ENCODE peak calls at places on chromosome 11, in ten cellular contexts. A, W, D, P, R, C, F, O, B and V are unnamed samples.

GRCh38 chr11:57277845-57278720 is 41.0 kb upstream of the APLNR start:
- DNase-seq in F (peak), W (peak), D (peak), O (peak), R (peak), C (peak), B (peak), P (peak), A (peak), V (peak)

GRCh38 chr11:71446942-71447688 is 1.1 kb downstream of the DHCR7 start:
- DNase-seq in W (no peak), C (peak), O (peak), F (peak), A (no peak), B (no peak), D (no peak), R (no peak), P (peak), V (peak)

GRCh38 chr11:106585061-106585460 is 433.2 kb downstream of the GUCY1A2 start:
- DNase-seq in A (no peak), W (no peak), B (no peak), O (no peak), R (no peak), C (peak), P (peak), D (no peak), F (peak), V (peak)

GRCh38 chr11:86706341-86707131 is 34.1 kb upstream of the ME3 start:
- DNase-seq in C (no peak), F (no peak), B (no peak), P (no peak), W (no peak), A (no peak), R (no peak), O (no peak), D (no peak), V (no peak)

GRCh38 chr11:31806944-31807790 is 4.0 kb downstream of the PAX6 start:
- DNase-seq in D (no peak), W (no peak), B (no peak), P (peak), R (no peak), O (no peak), A (no peak), F (no peak), C (no peak), V (no peak)

GRCh38 chr11:19426719-19427066 is 185.9 kb upstream of the E2F8 start:
- DNase-seq in F (peak), R (no peak), W (no peak), C (no peak), A (no peak), B (no peak), D (no peak), P (no peak), O (no peak), V (no peak)

GRCh38 chr11:4541071-4541470 is 3.9 kb upstream of the OR52M1 start:
- DNase-seq in F (no peak), C (no peak), D (no peak), O (no peak), P (no peak), B (no peak), R (no peak), W (no peak), A (no peak), V (no peak)

GRCh38 chr11:104891135-104891534 is 7.1 kb downstream of the CASP12 start:
- DNase-seq in C (peak), D (no peak), B (no peak), R (no peak), P (peak), W (no peak), A (no peak), O (no peak), F (peak), V (no peak)

GRCh38 chr11:103546236-103546635 is 437.0 kb downstream of the DYNC2H1 start:
- DNase-seq in O (no peak), B (no peak), W (no peak), F (peak), A (no peak), P (peak), C (peak), D (no peak), R (no peak), V (peak)

GRCh38 chr11:80144932-80145612 is 704.2 kb upstream of the TENM4 start:
- DNase-seq in W (no peak), F (no peak), D (no peak), P (no peak), C (no peak), O (no peak), A (no peak), B (no peak), R (no peak), V (no peak)

GRCh38 chr11:125165111-125165663 is 636 bp downstream of the PKNOX2 start:
- DNase-seq in A (peak), C (no peak), W (no peak), O (no peak), P (peak), D (peak), R (peak), B (peak), F (peak), V (peak)

GRCh38 chr11:134574425-134574824 is 162.4 kb upstream of the B3GAT1 start:
- DNase-seq in O (no peak), F (no peak), C (no peak), P (no peak), B (no peak), R (no peak), A (no peak), D (no peak), W (no peak), V (no peak)

GRCh38 chr11:36345535-36346141 is 49.5 kb downstream of the PRR5L start:
- DNase-seq in W (no peak), F (no peak), D (no peak), R (no peak), A (no peak), O (peak), B (no peak), P (no peak), C (no peak), V (no peak)
- H3K4me3 ChIP-seq in W (no peak), F (no peak), D (no peak), R (no peak), A (no peak), O (no peak), B (no peak), P (no peak), C (no peak), V (no peak)

GRCh38 chr11:96154802-96155520 is 188.0 kb downstream of the MAML2 start:
- DNase-seq in A (no peak), F (peak), W (no peak), D (no peak), O (no peak), C (peak), B (no peak), R (no peak), P (peak), V (peak)

GRCh38 chr11:96156379-96156722 is 186.6 kb downstream of the MAML2 start:
- DNase-seq in B (no peak), O (peak), R (no peak), D (no peak), A (no peak), P (no peak), W (no peak), C (no peak), F (no peak), V (no peak)

GRCh38 chr11:96157517-96157873 is 185.5 kb downstream of the MAML2 start:
- DNase-seq in O (no peak), D (no peak), C (no peak), F (no peak), A (no peak), W (no peak), R (no peak), B (no peak), P (no peak), V (no peak)

GRCh38 chr11:96158126-96158525 is 184.9 kb downstream of the MAML2 start:
- DNase-seq in A (no peak), B (no peak), C (no peak), P (no peak), O (no peak), R (no peak), F (no peak), D (no peak), W (no peak), V (no peak)

DNA sequence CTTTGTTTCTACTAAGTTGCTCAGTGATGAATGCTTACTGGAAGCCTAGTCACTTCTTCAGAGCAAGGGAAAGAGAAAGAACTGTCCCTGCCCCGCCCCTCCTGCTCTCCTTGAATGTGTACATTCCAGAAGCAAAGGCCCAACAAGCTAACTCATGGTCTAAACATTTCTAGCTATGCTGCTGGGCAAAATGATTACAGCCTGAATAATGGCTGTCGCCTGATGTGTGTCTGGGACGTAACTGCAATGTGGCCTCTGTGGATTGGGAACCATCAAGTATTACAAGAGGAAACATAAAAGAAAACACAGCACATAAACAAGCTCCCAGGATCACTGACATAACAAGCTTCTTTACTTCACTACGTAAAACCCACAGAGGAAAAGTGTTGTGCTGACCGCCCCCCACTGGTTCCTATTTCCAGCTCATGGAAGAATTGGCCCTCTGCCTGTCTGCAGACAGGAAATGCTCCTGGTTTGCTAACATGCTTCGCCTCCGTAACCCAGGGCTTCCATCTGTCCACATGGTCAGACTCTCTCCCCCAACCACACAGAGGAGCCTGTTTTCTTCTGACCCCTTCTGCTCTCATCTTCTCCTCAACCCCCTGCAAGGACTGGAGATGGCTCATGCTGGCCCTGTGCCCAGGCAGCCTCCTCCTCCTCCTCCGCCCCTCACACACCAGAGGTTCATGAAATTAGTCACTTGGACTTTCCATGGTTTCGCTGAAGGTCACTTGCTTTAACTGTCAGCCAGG is 187.2 kb downstream of the MAML2 start:
- DNase-seq in B (peak), W (peak), D (peak), F (peak), O (peak), A (peak), R (no peak), C (peak), P (peak), V (peak)
- TF ChIP-seq CTCF in B (no peak), W (peak), D (no peak), F (peak), O (no peak), A (no peak), R (peak), C (peak), P (peak), V (peak)

GRCh38 chr11:66676279-66676919 is 1.3 kb downstream of the RBM4B start:
- DNase-seq in F (no peak), P (no peak), O (no peak), A (no peak), R (no peak), B (no peak), C (no peak), W (no peak), D (no peak), V (no peak)
- H3K4me3 ChIP-seq in F (no peak), P (peak), O (no peak), A (peak), R (peak), B (peak), C (peak), W (peak), D (no peak), V (peak)

GRCh38 chr11:46916251-46916650 is 2.1 kb downstream of the LRP4 start:
- DNase-seq in A (no peak), R (no peak), W (no peak), B (no peak), P (no peak), F (no peak), O (no peak), C (no peak), D (no peak), V (no peak)
- TF ChIP-seq CTCF in A (no peak), R (no peak), W (no peak), B (no peak), P (no peak), F (no peak), O (no peak), C (no peak), D (no peak), V (no peak)

GRCh38 chr11:59135648-59136461 is 6.8 kb upstream of the FAM111A start:
- DNase-seq in R (peak), W (peak), O (peak), F (peak), A (peak), P (peak), D (peak), C (peak), B (peak), V (peak)
- H3K4me3 ChIP-seq in R (no peak), W (peak), O (no peak), F (no peak), A (no peak), P (no peak), D (no peak), C (peak), B (no peak), V (peak)

DNA sequence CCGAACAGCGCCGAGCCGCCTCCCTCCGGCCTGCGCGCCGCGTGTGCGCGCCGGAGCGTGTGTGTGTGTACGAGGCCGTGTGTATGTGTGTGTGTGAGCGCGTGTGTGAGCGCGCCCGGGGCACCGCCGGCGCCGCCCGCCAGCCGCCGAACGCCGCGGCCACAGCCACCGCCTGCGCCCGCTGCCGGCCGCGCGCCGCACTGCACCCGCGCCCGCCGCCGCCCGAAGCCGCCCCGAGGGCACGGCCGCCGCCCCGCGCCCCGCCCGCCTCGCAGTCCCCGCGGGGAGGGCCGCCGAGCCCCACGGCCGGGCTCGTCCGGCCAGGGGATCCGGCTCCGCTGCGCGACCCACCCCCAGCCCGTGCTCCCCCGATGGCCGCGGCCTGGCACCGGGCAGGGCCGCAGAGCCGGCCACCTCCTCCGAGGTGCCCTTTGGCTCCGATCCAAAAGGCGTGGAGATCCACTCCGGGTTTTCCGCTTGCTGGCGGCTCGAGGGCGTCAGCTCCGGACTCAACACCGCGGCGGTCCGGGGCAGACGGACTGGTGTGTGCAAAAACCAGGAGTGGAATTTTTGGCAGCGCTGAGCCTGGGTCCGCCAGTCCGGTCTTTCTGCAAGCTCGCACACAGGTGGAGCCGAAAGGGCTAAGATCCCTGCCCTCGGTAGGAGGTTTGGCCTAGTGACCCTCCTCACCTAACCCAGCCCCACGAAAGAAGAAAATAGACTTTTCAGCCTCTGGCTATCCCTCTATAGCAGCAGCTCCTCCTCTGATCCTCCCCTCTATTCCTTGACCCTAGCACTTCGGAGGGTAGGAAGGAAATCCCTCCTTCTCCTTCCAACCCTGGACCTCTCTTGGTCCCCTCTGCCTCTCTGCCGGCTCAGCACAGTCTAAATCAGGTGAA is at the start of gene SYT7:
- DNase-seq in F (peak), C (peak), W (peak), B (peak), O (peak), A (peak), P (peak), R (peak), D (peak), V (peak)
- TF ChIP-seq CTCF in F (no peak), C (peak), W (no peak), B (no peak), O (no peak), A (no peak), P (peak), R (peak), D (no peak), V (peak)

DNA sequence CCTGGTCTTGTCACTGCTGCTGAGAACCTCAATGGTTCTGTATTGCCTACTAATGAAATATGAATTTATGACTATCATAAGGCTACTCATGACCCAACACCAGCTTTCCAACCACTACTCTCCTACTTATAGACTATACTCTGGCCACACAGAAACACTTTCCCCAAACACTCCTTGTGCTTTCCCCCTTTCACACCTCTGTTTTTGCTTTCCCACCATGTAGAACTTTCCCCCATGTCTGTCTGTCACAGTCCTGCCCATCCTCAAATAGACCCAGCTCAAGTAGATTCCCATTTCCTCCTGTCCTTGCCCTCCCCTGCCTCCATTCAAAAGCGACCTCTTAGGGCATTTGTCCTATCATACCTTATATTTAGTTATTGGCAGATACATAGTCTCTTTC is 105.9 kb downstream of the ARFGAP2 start:
- DNase-seq in P (no peak), R (no peak), F (no peak), A (no peak), D (no peak), W (no peak), C (no peak), B (no peak), O (no peak), V (no peak)
- H3K4me3 ChIP-seq in P (no peak), R (no peak), F (no peak), A (no peak), D (no peak), W (no peak), C (no peak), B (no peak), O (no peak), V (no peak)

GRCh38 chr11:59144579-59145345 is 2.1 kb downstream of the FAM111A start:
- DNase-seq in C (peak), P (peak), F (peak), W (peak), R (peak), B (peak), D (peak), O (peak), A (peak), V (peak)
- TF ChIP-seq CTCF in C (peak), P (no peak), F (no peak), W (peak), R (peak), B (no peak), D (no peak), O (no peak), A (no peak), V (peak)

DNA sequence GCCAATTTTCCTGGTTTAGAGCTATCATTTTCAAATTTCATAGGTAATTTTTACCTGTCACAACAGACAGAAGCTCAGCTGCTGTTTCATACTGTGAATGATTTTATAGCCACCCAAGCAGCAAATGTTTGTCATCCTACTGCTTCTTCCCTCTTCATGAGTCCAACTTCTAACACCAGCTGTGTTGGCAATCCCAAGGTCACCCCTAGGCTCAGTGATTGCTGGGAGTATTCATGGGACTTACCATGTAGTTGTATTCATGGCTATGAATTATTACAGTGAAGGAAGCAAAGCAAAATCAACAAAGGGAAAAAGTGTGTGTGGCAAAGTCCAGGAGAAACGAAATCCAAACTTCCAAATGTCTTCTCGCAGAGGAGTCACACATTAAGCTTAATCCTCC is 28.5 kb downstream of the CUL5 start:
- DNase-seq in A (no peak), P (no peak), D (no peak), R (no peak), B (no peak), C (no peak), F (no peak), W (no peak), O (peak), V (no peak)
- H3K4me3 ChIP-seq in A (no peak), P (no peak), D (no peak), R (no peak), B (no peak), C (no peak), F (no peak), W (no peak), O (no peak), V (no peak)